ENCODE peak calls at places on chromosomes 4 and X, in ten cellular contexts. I, X, E, M, K, Z, Q, W, T and P are unnamed samples.

GRCh38 chrX:318068-318738 is 393 bp downstream of the GTPBP6 start:
- DNase-seq in I (peak; percentile 85), X (peak; percentile 97), E (peak; percentile 97), M (peak; percentile 96), K (peak; percentile 99), Z (peak; percentile 98), Q (peak; percentile 97), W (peak; percentile 100), T (peak; percentile 99), P (peak; percentile 48)

GRCh38 chr4:10117424-10118354 is 1.1 kb upstream of the WDR1 start:
- DNase-seq in I (no peak), X (no peak), E (peak; percentile 42), M (no peak), K (no peak), Z (no peak), Q (no peak), W (no peak), T (no peak), P (no peak)

GRCh38 chr4:108303488-108304177 is 134.9 kb upstream of the LEF1 start:
- DNase-seq in I (no peak), X (peak; percentile 19), E (no peak), M (no peak), K (no peak), Z (no peak), Q (no peak), W (no peak), T (no peak), P (no peak)

GRCh38 chrX:18961686-18962085 is 22.2 kb downstream of the PHKA2 start:
- DNase-seq in I (no peak), X (no peak), E (no peak), M (no peak), K (no peak), Z (no peak), Q (no peak), W (no peak), T (no peak), P (no peak)

GRCh38 chr4:16120720-16121119 is 36.9 kb upstream of the PROM1 start:
- DNase-seq in I (no peak), X (no peak), E (no peak), M (no peak), K (no peak), Z (no peak), Q (no peak), W (no peak), T (no peak), P (no peak)

GRCh38 chrX:15866141-15866540 is 11.5 kb upstream of the AP1S2 start:
- DNase-seq in I (no peak), X (no peak), E (no peak), M (no peak), K (no peak), Z (no peak), Q (no peak), W (no peak), T (no peak), P (no peak)

GRCh38 chr4:61437923-61438322 is 237.8 kb downstream of the ADGRL3 start:
- DNase-seq in I (no peak), X (no peak), E (no peak), M (no peak), K (no peak), Z (no peak), Q (no peak), W (no peak), T (no peak), P (no peak)

GRCh38 chr4:156291317-156291716 is 337.7 kb upstream of the CTSO start:
- DNase-seq in I (no peak), X (no peak), E (no peak), M (no peak), K (no peak), Z (no peak), Q (no peak), W (no peak), T (no peak), P (no peak)

GRCh38 chr4:1755297-1755696 is 34.0 kb downstream of the TACC3 start:
- DNase-seq in I (no peak), X (no peak), E (no peak), M (no peak), K (no peak), Z (no peak), Q (no peak), W (no peak), T (no peak), P (no peak)

GRCh38 chr4:15327311-15328298 is 100.2 kb upstream of the C1QTNF7 start:
- DNase-seq in I (no peak), X (no peak), E (no peak), M (no peak), K (no peak), Z (no peak), Q (no peak), W (no peak), T (no peak), P (no peak)

GRCh38 chr4:155687380-155687982 is 20.8 kb downstream of the GUCY1A1 start:
- DNase-seq in I (no peak), X (no peak), E (no peak), M (no peak), K (no peak), Z (no peak), Q (no peak), W (no peak), T (no peak), P (no peak)

GRCh38 chr4:153950100-153950979 is 161.5 kb upstream of the SFRP2 start:
- DNase-seq in I (no peak), X (no peak), E (no peak), M (no peak), K (no peak), Z (peak; percentile 21), Q (no peak), W (no peak), T (no peak), P (no peak)

GRCh38 chrX:45756562-45756961 is 555.9 kb upstream of the DIPK2B start:
- DNase-seq in I (no peak), X (no peak), E (no peak), M (no peak), K (peak; percentile 34), Z (no peak), Q (no peak), W (no peak), T (no peak), P (no peak)

GRCh38 chr4:13966241-13967195 is 339.0 kb upstream of the BOD1L1 start:
- DNase-seq in I (no peak), X (no peak), E (no peak), M (no peak), K (no peak), Z (no peak), Q (no peak), W (no peak), T (no peak), P (no peak)

GRCh38 chr4:174828845-174829701 is at the start of gene GLRA3:
- DNase-seq in I (no peak), X (no peak), E (peak; percentile 57), M (no peak), K (no peak), Z (peak; percentile 11), Q (peak; percentile 81), W (no peak), T (peak; percentile 36), P (no peak)

GRCh38 chr4:104531390-104531789 is 36.7 kb upstream of the CXXC4 start:
- DNase-seq in I (no peak), X (no peak), E (no peak), M (no peak), K (no peak), Z (no peak), Q (no peak), W (no peak), T (no peak), P (no peak)

DNA sequence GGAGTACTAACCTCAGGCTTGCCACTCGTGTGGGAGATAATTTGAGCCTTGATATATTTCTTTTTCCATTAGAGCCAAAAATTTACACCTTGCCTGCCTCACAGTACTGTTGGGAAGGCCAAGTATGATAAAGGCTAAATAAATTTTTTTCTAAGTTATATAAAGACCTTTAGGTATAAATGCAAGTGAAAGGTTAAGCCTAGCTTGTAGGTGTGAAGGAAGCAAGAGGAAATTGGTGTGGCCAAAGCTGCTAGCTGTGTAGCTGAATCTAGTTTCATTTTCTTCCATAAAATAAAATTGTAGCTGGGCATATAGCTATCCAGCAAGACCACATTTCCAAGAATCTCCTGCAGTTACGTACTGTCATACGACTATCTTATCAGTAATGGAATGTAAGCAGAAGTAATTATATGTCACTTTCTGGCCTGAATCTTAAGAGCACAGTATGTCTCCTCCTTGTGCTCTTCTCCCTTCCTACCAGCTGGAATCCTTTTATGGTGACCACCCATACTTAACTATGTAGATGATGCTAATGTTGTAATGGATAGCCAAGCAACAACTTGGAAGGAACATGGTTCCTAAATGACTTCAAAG is 14.3 kb upstream of the GABRE start:
- DNase-seq in I (no peak), X (no peak), E (no peak), M (no peak), K (no peak), Z (no peak), Q (no peak), W (no peak), T (no peak), P (no peak)
- TF ChIP-seq POLR2AphosphoS5 in I (no peak), X (no peak), E (no peak), M (no peak), K (no peak), Z (no peak), Q (no peak), W (no peak), T (no peak), P (no peak)

GRCh38 chr4:127783026-127783769 is 1.1 kb downstream of the HSPA4L start:
- DNase-seq in I (no peak), X (peak; percentile 24), E (peak; percentile 61), M (no peak), K (peak; percentile 73), Z (peak; percentile 77), Q (peak; percentile 73), W (peak; percentile 87), T (peak; percentile 60), P (no peak)
- TF ChIP-seq POLR2AphosphoS5 in I (no peak), X (no peak), E (peak; percentile 3), M (no peak), K (peak; percentile 67), Z (no peak), Q (no peak), W (no peak), T (no peak), P (no peak)

DNA sequence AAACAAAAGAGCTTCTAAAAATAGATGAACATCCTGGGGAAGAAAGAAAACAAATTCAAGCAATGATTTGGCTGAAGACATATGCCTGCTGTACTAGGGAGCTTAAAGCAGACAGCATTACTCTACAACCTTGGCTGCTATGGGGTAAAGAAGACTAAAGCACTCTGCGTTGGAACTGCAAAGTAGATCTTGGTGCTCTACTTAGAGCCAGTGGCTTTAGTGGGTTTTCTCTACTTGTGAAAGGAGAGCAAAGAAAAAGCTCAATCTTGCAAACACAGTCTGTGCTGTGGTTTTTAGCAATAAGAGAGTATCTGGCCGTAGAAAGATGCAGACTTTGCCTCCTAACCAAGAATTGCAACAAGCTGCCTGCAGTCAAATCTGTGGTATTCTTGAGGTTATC is 334.7 kb upstream of the NDST3 start:
- DNase-seq in I (no peak), X (no peak), E (no peak), M (no peak), K (no peak), Z (no peak), Q (no peak), W (no peak), T (no peak), P (no peak)
- TF ChIP-seq POLR2AphosphoS5 in I (no peak), X (no peak), E (no peak), M (no peak), K (no peak), Z (no peak), Q (no peak), W (no peak), T (no peak), P (no peak)

DNA sequence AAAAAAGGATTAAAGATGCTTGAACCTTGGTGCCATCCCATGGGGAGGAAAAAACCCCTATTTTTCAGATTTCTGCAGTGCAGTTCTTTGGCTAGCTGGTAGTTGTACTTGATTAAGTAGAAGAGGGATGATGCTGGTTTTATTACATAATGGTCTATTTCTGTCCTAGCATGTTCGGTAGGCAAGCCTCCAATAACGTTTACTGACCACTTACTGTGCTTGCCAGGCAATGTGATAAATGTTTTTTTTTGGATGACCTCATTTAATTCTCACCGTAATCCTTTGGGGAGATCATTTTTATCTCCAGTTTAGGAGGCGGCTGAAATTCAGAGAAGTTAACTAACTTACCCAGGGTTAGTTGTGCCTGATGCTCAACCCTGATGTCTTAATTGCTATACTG is 92.1 kb upstream of the RPA4 start:
- DNase-seq in I (no peak), X (no peak), E (no peak), M (no peak), K (no peak), Z (no peak), Q (no peak), W (no peak), T (no peak), P (no peak)
- TF ChIP-seq POLR2AphosphoS5 in I (no peak), X (no peak), E (no peak), M (no peak), K (no peak), Z (no peak), Q (no peak), W (no peak), T (no peak), P (no peak)